ENCODE peak calls at places on chromosomes 1 and 21, in five cellular contexts. One of them, this sample, is unnamed.

GRCh38 chr1:31675761-31676160 is 28.1 kb downstream of the COL16A1 start:
- DNase-seq in colonic mucosa: no peak
- DNase-seq in mesenchymal stem cell: no peak
- DNase-seq in T1000: no peak
- DNase-seq in NCI-H2081: no peak
- DNase-seq in this sample: no peak

GRCh38 chr1:53526451-53527101 is 67.4 kb downstream of the DMRTB1 start:
- DNase-seq in colonic mucosa: peak; percentile 20
- DNase-seq in mesenchymal stem cell: peak; percentile 74
- DNase-seq in T1000: no peak
- DNase-seq in NCI-H2081: no peak
- DNase-seq in this sample: no peak

GRCh38 chr1:23118957-23119792 is 49.5 kb downstream of the LUZP1 start:
- DNase-seq in colonic mucosa: no peak
- DNase-seq in mesenchymal stem cell: peak; percentile 71
- DNase-seq in T1000: no peak
- DNase-seq in NCI-H2081: no peak
- DNase-seq in this sample: no peak

GRCh38 chr1:230422221-230422981 is 3.7 kb downstream of the PGBD5 start:
- DNase-seq in colonic mucosa: no peak
- DNase-seq in mesenchymal stem cell: no peak
- DNase-seq in T1000: no peak
- DNase-seq in NCI-H2081: peak; percentile 13
- DNase-seq in this sample: no peak

GRCh38 chr1:168301664-168302320 is 21.1 kb downstream of the TBX19 start:
- DNase-seq in colonic mucosa: peak; percentile 22
- DNase-seq in mesenchymal stem cell: peak; percentile 3
- DNase-seq in T1000: peak; percentile 89
- DNase-seq in NCI-H2081: no peak
- DNase-seq in this sample: no peak

GRCh38 chr1:46581685-46582455 is 22.2 kb downstream of the MKNK1 start:
- DNase-seq in colonic mucosa: no peak
- DNase-seq in mesenchymal stem cell: no peak
- DNase-seq in T1000: no peak
- DNase-seq in NCI-H2081: no peak
- DNase-seq in this sample: no peak

GRCh38 chr21:46295996-46296752 is 10.0 kb downstream of the YBEY start:
- DNase-seq in colonic mucosa: peak; percentile 76
- DNase-seq in mesenchymal stem cell: no peak
- DNase-seq in T1000: no peak
- DNase-seq in NCI-H2081: no peak
- DNase-seq in this sample: no peak

GRCh38 chr1:58143972-58144752 is 402.4 kb downstream of the OMA1 start:
- DNase-seq in colonic mucosa: no peak
- DNase-seq in mesenchymal stem cell: no peak
- DNase-seq in T1000: no peak
- DNase-seq in NCI-H2081: peak; percentile 41
- DNase-seq in this sample: no peak

GRCh38 chr1:9410737-9411297 is 118.1 kb downstream of the SPSB1 start:
- DNase-seq in colonic mucosa: no peak
- DNase-seq in mesenchymal stem cell: peak; percentile 100
- DNase-seq in T1000: no peak
- DNase-seq in NCI-H2081: no peak
- DNase-seq in this sample: no peak

GRCh38 chr1:8090241-8090702 is 64.2 kb upstream of the ERRFI1 start:
- DNase-seq in colonic mucosa: no peak
- DNase-seq in mesenchymal stem cell: peak; percentile 96
- DNase-seq in T1000: no peak
- DNase-seq in NCI-H2081: no peak
- DNase-seq in this sample: no peak

GRCh38 chr1:47703981-47704596 is 266.2 kb downstream of the FOXD2 start:
- DNase-seq in colonic mucosa: no peak
- DNase-seq in mesenchymal stem cell: no peak
- DNase-seq in T1000: no peak
- DNase-seq in NCI-H2081: no peak
- DNase-seq in this sample: no peak

GRCh38 chr21:29154270-29154669 is 23.8 kb downstream of the MAP3K7CL start:
- DNase-seq in colonic mucosa: no peak
- DNase-seq in mesenchymal stem cell: no peak
- DNase-seq in T1000: no peak
- DNase-seq in NCI-H2081: no peak
- DNase-seq in this sample: no peak

GRCh38 chr1:47547753-47548152 is 109.9 kb downstream of the FOXD2 start:
- DNase-seq in colonic mucosa: no peak
- DNase-seq in mesenchymal stem cell: no peak
- DNase-seq in T1000: no peak
- DNase-seq in NCI-H2081: no peak
- DNase-seq in this sample: no peak

GRCh38 chr1:37255111-37255795 is 219.1 kb upstream of the ZC3H12A start:
- DNase-seq in colonic mucosa: no peak
- DNase-seq in mesenchymal stem cell: no peak
- DNase-seq in T1000: no peak
- DNase-seq in NCI-H2081: peak; percentile 53
- DNase-seq in this sample: peak; percentile 27

GRCh38 chr1:184771190-184771691 is 16.6 kb upstream of the EDEM3 start:
- DNase-seq in colonic mucosa: no peak
- DNase-seq in mesenchymal stem cell: no peak
- DNase-seq in T1000: no peak
- DNase-seq in NCI-H2081: peak; percentile 53
- DNase-seq in this sample: no peak

GRCh38 chr1:172827841-172828240 is 168.9 kb downstream of the FASLG start:
- DNase-seq in colonic mucosa: no peak
- DNase-seq in mesenchymal stem cell: no peak
- DNase-seq in T1000: no peak
- DNase-seq in NCI-H2081: no peak
- DNase-seq in this sample: no peak

GRCh38 chr1:44390277-44390676 is 14.8 kb upstream of the RNF220 start:
- DNase-seq in colonic mucosa: no peak
- DNase-seq in mesenchymal stem cell: peak; percentile 92
- DNase-seq in T1000: no peak
- DNase-seq in NCI-H2081: no peak
- DNase-seq in this sample: no peak

GRCh38 chr1:230517786-230518185 is 91.7 kb upstream of the PGBD5 start:
- DNase-seq in colonic mucosa: no peak
- DNase-seq in mesenchymal stem cell: no peak
- DNase-seq in T1000: no peak
- DNase-seq in NCI-H2081: peak; percentile 69
- DNase-seq in this sample: no peak

GRCh38 chr1:25676488-25676887 is 59.9 kb downstream of the MAN1C1 start:
- DNase-seq in colonic mucosa: no peak
- DNase-seq in mesenchymal stem cell: peak; percentile 44
- DNase-seq in T1000: no peak
- DNase-seq in NCI-H2081: peak; percentile 93
- DNase-seq in this sample: no peak

This sample was measured in caudate nucleus.